ENCODE peak calls at places on chromosome 16, in seven cellular contexts. N, W, F, D, Z, U and L are unnamed samples.

GRCh38 chr16:8720967-8721692 is 46.7 kb downstream of the ABAT start:
- DNase-seq in N (no peak), W (no peak), F (no peak), D (no peak), Z (no peak), U (no peak), L (no peak)

GRCh38 chr16:648071-648785 is 937 bp upstream of the WDR90 start:
- DNase-seq in N (no peak), W (peak; percentile 83), F (peak; percentile 75), D (peak; percentile 24), Z (no peak), U (peak; percentile 73), L (no peak)

GRCh38 chr16:55913717-55914116 is 38.5 kb upstream of the CES5A start:
- DNase-seq in N (no peak), W (no peak), F (no peak), D (no peak), Z (no peak), U (no peak), L (no peak)

GRCh38 chr16:67767953-67768352 is 38.4 kb downstream of the RANBP10 start:
- DNase-seq in N (no peak), W (no peak), F (no peak), D (no peak), Z (no peak), U (no peak), L (no peak)

GRCh38 chr16:25713785-25714570 is 22.2 kb downstream of the HS3ST4 start:
- DNase-seq in N (no peak), W (no peak), F (no peak), D (no peak), Z (no peak), U (no peak), L (no peak)

GRCh38 chr16:10964039-10964890 is 19.9 kb downstream of the CLEC16A start:
- DNase-seq in N (no peak), W (peak; percentile 94), F (peak; percentile 77), D (peak; percentile 84), Z (peak; percentile 71), U (peak; percentile 85), L (peak; percentile 67)

GRCh38 chr16:54487933-54488332 is 201.3 kb upstream of the IRX3 start:
- DNase-seq in N (no peak), W (no peak), F (no peak), D (no peak), Z (no peak), U (no peak), L (no peak)

GRCh38 chr16:79966226-79966625 is 365.7 kb upstream of the MAF start:
- DNase-seq in N (no peak), W (no peak), F (no peak), D (no peak), Z (no peak), U (no peak), L (no peak)

GRCh38 chr16:53784312-53784711 is 80.4 kb downstream of the FTO start:
- DNase-seq in N (no peak), W (no peak), F (no peak), D (no peak), Z (no peak), U (no peak), L (no peak)

GRCh38 chr16:49515016-49515415 is 141.4 kb downstream of the C16orf78 start:
- DNase-seq in N (no peak), W (no peak), F (no peak), D (no peak), Z (no peak), U (no peak), L (no peak)

GRCh38 chr16:15866451-15866850 is 9.6 kb upstream of the MYH11 start:
- DNase-seq in N (no peak), W (no peak), F (no peak), D (no peak), Z (no peak), U (no peak), L (no peak)
- TF ChIP-seq CTCF in N (no peak), W (peak; percentile 24), F (no peak), D (no peak), Z (no peak), U (no peak), L (no peak)

DNA sequence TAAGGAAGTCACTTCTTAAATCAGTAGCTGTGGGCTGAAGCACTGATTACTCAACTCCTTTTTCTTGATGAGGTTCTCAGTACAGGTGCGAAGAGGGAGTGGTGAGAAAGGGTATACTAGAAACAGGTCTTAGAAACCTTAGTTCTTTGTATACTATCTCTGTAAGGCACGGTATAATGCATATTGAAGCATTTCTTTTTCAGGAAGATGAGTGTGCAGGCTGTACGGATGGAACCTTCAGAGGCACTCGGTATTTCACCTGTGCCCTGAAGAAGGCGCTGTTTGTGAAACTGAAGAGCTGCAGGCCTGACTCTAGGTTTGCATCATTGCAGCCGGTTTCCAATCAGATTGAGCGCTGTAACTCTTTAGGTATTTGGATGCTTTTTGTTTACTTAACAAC is 39.2 kb downstream of the CYLD start:
- DNase-seq in N (no peak), W (peak; percentile 68), F (no peak), D (no peak), Z (no peak), U (peak; percentile 24), L (no peak)
- TF ChIP-seq CTCF in N (no peak), W (peak; percentile 77), F (peak; percentile 43), D (no peak), Z (no peak), U (peak; percentile 30), L (no peak)

GRCh38 chr16:75251280-75252048 is at the start of gene BCAR1:
- DNase-seq in N (no peak), W (peak; percentile 98), F (peak; percentile 77), D (no peak), Z (peak; percentile 89), U (peak; percentile 35), L (no peak)
- TF ChIP-seq CTCF in N (no peak), W (no peak), F (peak; percentile 25), D (no peak), Z (no peak), U (no peak), L (no peak)

DNA sequence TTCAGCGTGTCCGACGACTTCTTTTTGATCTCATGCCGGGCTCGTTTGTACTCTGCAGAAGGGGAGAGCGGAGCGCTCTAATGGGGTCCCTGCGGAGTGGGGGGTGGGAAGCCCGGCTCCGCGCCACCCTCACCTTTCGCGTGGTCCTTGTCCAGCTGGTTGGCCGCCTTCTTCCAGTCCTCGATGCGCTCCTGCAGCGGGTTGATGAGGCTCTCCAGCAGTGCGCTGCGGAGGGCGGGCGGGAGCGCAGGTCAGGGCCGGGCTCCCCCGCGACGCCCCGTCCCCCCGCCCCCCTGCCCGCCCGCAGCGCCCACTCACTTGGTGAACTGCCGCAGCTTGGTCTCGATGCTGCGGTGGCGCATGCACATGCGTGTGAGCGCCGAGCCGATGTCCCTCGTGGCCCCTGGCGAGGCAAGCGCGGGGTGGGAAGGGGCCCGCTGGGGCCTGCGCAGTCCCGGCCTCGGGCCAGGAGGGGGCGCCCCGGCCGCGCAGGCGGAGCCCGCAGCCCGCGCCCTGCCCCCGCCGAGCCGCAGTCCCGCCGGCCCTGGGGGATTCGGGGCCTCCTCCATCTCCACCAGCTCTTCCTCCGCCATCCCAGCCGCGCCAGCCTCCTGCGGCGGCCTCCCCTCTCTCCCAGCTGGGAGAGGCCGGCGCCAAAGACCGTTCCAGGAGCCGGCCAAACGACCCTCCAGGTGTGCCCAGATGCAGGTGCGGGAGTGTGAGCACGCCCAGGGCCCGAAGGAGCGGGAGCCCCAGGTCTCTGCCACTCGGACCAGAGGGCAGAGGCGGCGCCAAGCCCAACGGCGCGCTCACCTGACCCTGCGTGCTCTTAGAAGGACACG is 6.0 kb downstream of the MTSS2 start:
- DNase-seq in N (no peak), W (peak; percentile 87), F (no peak), D (no peak), Z (no peak), U (no peak), L (no peak)
- TF ChIP-seq CTCF in N (no peak), W (peak; percentile 80), F (no peak), D (peak; percentile 24), Z (peak; percentile 49), U (peak; percentile 35), L (no peak)

GRCh38 chr16:5025171-5025632 is 8.5 kb downstream of the NAGPA start:
- DNase-seq in N (no peak), W (peak; percentile 93), F (peak; percentile 49), D (no peak), Z (peak; percentile 16), U (peak; percentile 24), L (no peak)
- TF ChIP-seq CTCF in N (peak; percentile 60), W (peak; percentile 84), F (peak; percentile 67), D (peak; percentile 3), Z (peak; percentile 53), U (no peak), L (no peak)

GRCh38 chr16:81497690-81498089 is 53.1 kb downstream of the CMIP start:
- DNase-seq in N (no peak), W (no peak), F (peak; percentile 43), D (no peak), Z (no peak), U (no peak), L (no peak)
- TF ChIP-seq CTCF in N (no peak), W (peak; percentile 66), F (peak; percentile 36), D (no peak), Z (peak; percentile 47), U (no peak), L (no peak)

GRCh38 chr16:88671806-88672205 is 8.9 kb upstream of the MVD start:
- DNase-seq in N (no peak), W (no peak), F (no peak), D (no peak), Z (no peak), U (no peak), L (no peak)

GRCh38 chr16:88669986-88670385 is 7.1 kb upstream of the MVD start:
- DNase-seq in N (no peak), W (no peak), F (no peak), D (no peak), Z (no peak), U (no peak), L (no peak)

GRCh38 chr16:88665570-88665969 is 2.7 kb upstream of the MVD start:
- DNase-seq in N (no peak), W (no peak), F (no peak), D (no peak), Z (no peak), U (no peak), L (no peak)

GRCh38 chr16:88665148-88665547 is 2.3 kb upstream of the MVD start:
- DNase-seq in N (no peak), W (no peak), F (peak; percentile 87), D (no peak), Z (peak; percentile 88), U (no peak), L (no peak)

DNA sequence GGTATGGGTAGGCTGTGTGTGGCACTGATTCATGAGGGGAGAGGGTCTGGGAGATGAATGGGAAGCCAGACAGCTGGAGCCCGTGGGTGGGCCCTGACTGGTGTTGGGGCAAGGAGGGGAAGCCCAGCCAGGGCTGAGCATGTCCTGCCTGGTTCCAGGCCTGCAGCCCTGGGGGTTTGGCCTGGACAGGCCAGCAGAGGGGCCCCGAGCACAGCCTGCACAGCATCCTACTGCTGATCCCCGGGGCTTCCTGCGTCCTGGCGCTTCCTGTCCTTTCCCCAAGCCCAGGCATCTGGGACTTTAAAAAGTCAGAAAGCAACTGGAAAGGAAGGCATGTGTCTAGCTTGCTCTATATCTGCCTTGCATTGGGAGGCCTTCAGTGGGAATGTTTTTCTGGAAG is 4.6 kb upstream of the MVD start:
- DNase-seq in N (no peak), W (no peak), F (no peak), D (no peak), Z (no peak), U (no peak), L (no peak)
- TF ChIP-seq CTCF in N (no peak), W (no peak), F (no peak), D (no peak), Z (peak; percentile 20), U (no peak), L (no peak)